ENCODE peak calls at places on chromosomes 16 and 17, in five cellular contexts. Z is astrocyte, N is colonic mucosa, A is iPS DF 6.9, I is breast epithelium. D is an unnamed sample.

GRCh38 chr16:55116165-55116894 is 185.7 kb downstream of the IRX5 start:
- DNase-seq in N (no peak), A (no peak), I (no peak), Z (peak; percentile 1), D (no peak)

GRCh38 chr16:67156146-67156844 is 3.4 kb downstream of the TRADD start:
- DNase-seq in N (peak; percentile 50), A (no peak), I (no peak), Z (no peak), D (no peak)

GRCh38 chr16:52729731-52730130 is 182.8 kb upstream of the TOX3 start:
- DNase-seq in I (no peak), N (no peak), A (no peak), Z (no peak), D (no peak)

GRCh38 chr16:86398201-86398600 is 112.1 kb upstream of the FOXF1 start:
- DNase-seq in A (no peak), I (no peak), N (no peak), Z (peak; percentile 30), D (no peak)

GRCh38 chr17:37818689-37819088 is 73.8 kb upstream of the HNF1B start:
- DNase-seq in I (no peak), N (peak; percentile 51), Z (peak; percentile 83), A (no peak), D (no peak)

GRCh38 chr17:79845601-79845949 is 6.3 kb upstream of the CBX4 start:
- DNase-seq in I (no peak), Z (no peak), A (no peak), N (peak; percentile 75), D (no peak)

GRCh38 chr16:73068546-73069401 is 20.8 kb upstream of the ZFHX3 start:
- DNase-seq in A (no peak), N (no peak), Z (peak; percentile 98), I (no peak), D (no peak)

GRCh38 chr17:56292010-56292409 is 138.7 kb downstream of the ANKFN1 start:
- DNase-seq in N (no peak), I (no peak), A (no peak), Z (peak; percentile 74), D (no peak)

GRCh38 chr17:61579961-61580360 is 11.1 kb downstream of the NACA2 start:
- DNase-seq in N (no peak), I (no peak), Z (no peak), A (no peak), D (no peak)

GRCh38 chr16:7218936-7219335 is 113.7 kb upstream of the RBFOX1 start:
- DNase-seq in A (no peak), Z (no peak), I (no peak), N (no peak), D (no peak)

GRCh38 chr17:39376434-39376833 is 25.0 kb downstream of the FBXL20 start:
- DNase-seq in I (no peak), N (no peak), A (no peak), Z (no peak), D (no peak)

GRCh38 chr17:76716146-76716833 is 5.5 kb upstream of the MXRA7 start:
- DNase-seq in A (no peak), I (no peak), Z (peak; percentile 100), N (no peak), D (peak; percentile 52)

GRCh38 chr17:6710317-6710716 is 2.9 kb downstream of the SLC13A5 start:
- DNase-seq in N (no peak), I (no peak), A (no peak), Z (no peak), D (no peak)

GRCh38 chr16:63066552-63066951 is 1030.3 kb upstream of the CDH8 start:
- DNase-seq in N (no peak), A (no peak), I (no peak), Z (no peak), D (no peak)

GRCh38 chr16:82735176-82735575 is 108.4 kb downstream of the CDH13 start:
- DNase-seq in Z (no peak), N (no peak), A (no peak), I (no peak), D (no peak)

GRCh38 chr17:82893779-82894178 is 54.0 kb upstream of the ZNF750 start:
- DNase-seq in Z (no peak), N (no peak), I (no peak), A (no peak), D (no peak)

GRCh38 chr16:28607116-28607623 is 2.7 kb downstream of the SULT1A1 start:
- DNase-seq in I (peak; percentile 34), N (no peak), A (no peak), Z (no peak), D (no peak)

GRCh38 chr17:67053438-67054000 is 9.2 kb downstream of the CACNG1 start:
- DNase-seq in Z (no peak), I (peak; percentile 27), N (no peak), A (no peak), D (no peak)

GRCh38 chr16:27498020-27498419 is 51.7 kb downstream of the GTF3C1 start:
- DNase-seq in Z (no peak), I (no peak), N (no peak), A (no peak), D (no peak)

GRCh38 chr16:72013389-72013788 is 4.8 kb downstream of the DHODH start:
- DNase-seq in N (no peak), A (no peak), Z (peak; percentile 42), I (no peak), D (no peak)

GRCh38 chr17:77540975-77541374 is 400.2 kb downstream of the SEC14L1 start:
- DNase-seq in A (no peak), Z (no peak), I (no peak), N (no peak), D (no peak)

GRCh38 chr16:54926166-54926838 is 4.4 kb upstream of the IRX5 start:
- DNase-seq in N (no peak), A (no peak), Z (peak; percentile 82), I (no peak), D (no peak)

GRCh38 chr16:83967091-83967490 is 953 bp upstream of the NECAB2 start:
- DNase-seq in N (no peak), I (no peak), A (no peak), Z (no peak), D (no peak)

GRCh38 chr17:1107777-1108559 is 71.8 kb downstream of the ABR start:
- DNase-seq in Z (no peak), N (peak; percentile 81), I (no peak), A (no peak), D (no peak)
- H3K4me1 ChIP-seq in Z (peaks cover 37% of the 10 kb centered on the region), N (peaks cover 29% of the 10 kb centered on the region), I (peaks cover 15% of the 10 kb centered on the region), A (peaks cover 11% of the 10 kb centered on the region), D (peaks cover 30% of the 10 kb centered on the region)

GRCh38 chr16:85229869-85230416 is 117.7 kb upstream of the CIBAR2 start:
- DNase-seq in A (no peak), N (no peak), I (no peak), Z (no peak), D (no peak)

GRCh38 chr16:85228970-85229430 is 116.7 kb upstream of the CIBAR2 start:
- DNase-seq in Z (no peak), A (no peak), N (no peak), I (no peak), D (no peak)

GRCh38 chr16:85227924-85228462 is 115.7 kb upstream of the CIBAR2 start:
- DNase-seq in A (no peak), N (no peak), I (no peak), Z (peak; percentile 74), D (no peak)

GRCh38 chr16:85227262-85227923 is 115.1 kb upstream of the CIBAR2 start:
- DNase-seq in N (no peak), Z (peak; percentile 86), A (no peak), I (no peak), D (no peak)

GRCh38 chr16:85228463-85228862 is 116.2 kb upstream of the CIBAR2 start:
- DNase-seq in A (no peak), N (no peak), Z (no peak), I (no peak), D (no peak)
- H3K4me3 ChIP-seq in A (no peak overlapping the region), N (no peak overlapping the region), Z (no peak overlapping the region), I (no peak overlapping the region), D (no peak overlapping the region)

GRCh38 chr16:46927273-46927672 is 43.1 kb downstream of the GPT2 start:
- DNase-seq in A (no peak), I (no peak), N (no peak), Z (no peak), D (no peak)

GRCh38 chr16:46929378-46930332 is 43.8 kb downstream of the DNAJA2 start:
- DNase-seq in I (peak; percentile 80), N (peak; percentile 75), A (peak; percentile 63), Z (peak; percentile 11), D (peak; percentile 21)

GRCh38 chr16:46928811-46929210 is 44.6 kb downstream of the GPT2 start:
- DNase-seq in A (no peak), I (no peak), N (no peak), Z (no peak), D (no peak)

GRCh38 chr16:46930861-46931260 is 42.6 kb downstream of the DNAJA2 start:
- DNase-seq in N (no peak), A (no peak), I (no peak), Z (no peak), D (no peak)

GRCh38 chr16:46932802-46933201 is 40.7 kb downstream of the DNAJA2 start:
- DNase-seq in Z (no peak), I (no peak), A (peak; percentile 27), N (no peak), D (no peak)
- H3K27ac ChIP-seq in Z (no peak overlapping the region), I (no peak overlapping the region), A (no peak overlapping the region), N (no peak overlapping the region), D (no peak overlapping the region)

DNA sequence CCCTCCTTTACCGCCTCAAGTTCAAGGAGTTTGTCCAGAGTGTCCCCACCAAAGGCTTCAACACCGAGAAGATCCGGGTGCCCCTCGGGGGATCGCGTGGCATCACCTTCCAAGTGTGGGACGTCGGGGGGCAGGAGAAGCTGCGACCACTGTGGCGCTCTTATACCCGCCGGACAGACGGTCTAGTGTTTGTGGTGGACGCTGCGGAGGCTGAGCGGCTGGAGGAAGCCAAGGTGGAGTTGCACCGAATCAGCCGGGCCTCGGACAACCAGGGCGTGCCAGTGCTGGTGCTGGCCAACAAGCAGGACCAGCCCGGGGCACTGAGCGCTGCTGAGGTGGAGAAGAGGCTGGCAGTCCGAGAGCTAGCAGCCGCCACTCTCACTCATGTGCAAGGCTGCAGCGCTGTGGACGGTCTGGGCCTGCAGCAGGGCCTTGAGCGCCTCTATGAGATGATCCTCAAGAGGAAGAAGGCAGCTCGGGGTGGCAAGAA is 1.1 kb downstream of the ARL4D start:
- DNase-seq in I (peak; percentile 70), A (no peak), N (no peak), Z (no peak), D (no peak)
- H3K4me1 ChIP-seq in I (no peaks in the 10 kb centered on the region), A (no peaks in the 10 kb centered on the region), N (no peaks in the 10 kb centered on the region), Z (peaks cover 29% of the 10 kb centered on the region), D (no peaks in the 10 kb centered on the region)

GRCh38 chr16:2968368-2968737 is 795 bp upstream of the PAQR4 start:
- DNase-seq in A (no peak), I (no peak), Z (no peak), N (peak; percentile 72), D (no peak)
- H3K4me3 ChIP-seq in A (peak overlapping the region; percentile 92), I (peak overlapping the region; percentile 73), Z (no peak overlapping the region), N (peak overlapping the region; percentile 84), D (peak overlapping the region; percentile 54)

D was measured in effector memory CD4-positive, alpha-beta T cell.